ENCODE peak calls at places on chromosomes 4 and X, in four cellular contexts. Z is breast epithelium, J is K562, W is gastrocnemius medialis. K is an unnamed sample.

GRCh38 chr4:27318740-27319139 is 458.1 kb downstream of the STIM2 start:
- DNase-seq in Z (no peak), J (peak; percentile 45), W (no peak), K (no peak)

GRCh38 chrX:23694606-23695005 is 27.3 kb downstream of the PRDX4 start:
- DNase-seq in Z (no peak), J (peak; percentile 78), W (peak; percentile 35), K (peak; percentile 18)

GRCh38 chr4:7194251-7195137 is 2.2 kb downstream of the SORCS2 start:
- DNase-seq in Z (peak; percentile 37), J (no peak), W (no peak), K (no peak)

GRCh38 chr4:143375326-143376073 is 38.8 kb downstream of the GAB1 start:
- DNase-seq in Z (no peak), J (peak; percentile 57), W (peak; percentile 35), K (no peak)

GRCh38 chr4:81472249-81473085 is 760 bp upstream of the RASGEF1B start:
- DNase-seq in Z (no peak), J (no peak), W (peak; percentile 13), K (no peak)

GRCh38 chr4:152243890-152244595 is 291.8 kb downstream of the FBXW7 start:
- DNase-seq in Z (no peak), J (no peak), W (peak; percentile 20), K (peak; percentile 34)

GRCh38 chr4:9875516-9875915 is 94.1 kb downstream of the DRD5 start:
- DNase-seq in Z (no peak), J (no peak), W (no peak), K (no peak)

GRCh38 chrX:153507484-153508178 is 9.8 kb upstream of the ATP2B3 start:
- DNase-seq in Z (peak; percentile 79), J (peak; percentile 82), W (peak; percentile 68), K (peak; percentile 70)

GRCh38 chr4:30789219-30789671 is 69.1 kb downstream of the PCDH7 start:
- DNase-seq in Z (no peak), J (no peak), W (no peak), K (no peak)

DNA sequence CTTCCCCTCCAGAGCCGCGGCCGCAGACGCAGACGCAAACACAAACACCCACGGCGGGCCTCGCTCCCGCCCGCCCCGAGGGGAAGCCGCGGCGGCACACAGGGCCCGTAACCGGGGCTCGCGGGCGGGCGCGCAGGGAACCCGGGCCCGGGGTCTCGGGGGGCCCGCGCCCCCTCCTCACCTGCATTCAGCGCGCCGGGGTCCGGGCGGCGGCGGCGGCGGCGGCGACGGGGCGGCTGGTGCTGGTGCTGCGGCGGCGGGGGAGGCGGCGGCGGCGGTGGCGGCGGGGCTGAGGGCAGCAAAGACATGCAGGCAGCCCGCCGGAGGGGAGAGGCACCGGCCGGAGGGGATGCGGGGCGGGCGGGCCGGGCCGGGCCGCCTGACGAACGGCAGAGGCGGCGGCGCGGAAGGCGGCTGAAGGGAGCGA is 254 bp upstream of the CNOT6L start:
- DNase-seq in Z (no peak), J (no peak), W (no peak), K (peak; percentile 13)
- TF ChIP-seq POLR2A in Z (no peak), J (no peak), W (no peak), K (no peak)

GRCh38 chr4:44931720-44932119 is 205.4 kb upstream of the GNPDA2 start:
- DNase-seq in Z (no peak), J (no peak), W (no peak), K (no peak)

GRCh38 chr4:44927361-44928061 is 201.2 kb upstream of the GNPDA2 start:
- DNase-seq in Z (no peak), J (peak; percentile 27), W (no peak), K (no peak)

GRCh38 chr4:44928785-44929184 is 202.4 kb upstream of the GNPDA2 start:
- DNase-seq in Z (no peak), J (no peak), W (no peak), K (no peak)

DNA sequence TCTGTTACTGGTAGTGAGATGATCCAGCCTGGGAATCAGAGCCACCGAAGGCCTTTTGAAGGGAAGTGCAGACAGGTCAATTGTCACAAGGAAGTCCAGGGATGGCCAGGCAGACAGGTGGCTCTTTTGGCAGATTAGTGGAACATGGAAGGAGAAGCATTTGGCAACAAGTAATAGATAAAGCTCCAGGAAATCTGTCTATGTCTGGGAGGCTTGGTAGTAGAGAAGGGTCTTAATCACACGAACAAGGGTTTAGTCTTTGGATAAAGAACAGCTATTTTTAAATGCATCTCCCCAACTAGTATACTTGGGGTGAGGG is 201.7 kb upstream of the GNPDA2 start:
- DNase-seq in Z (no peak), J (no peak), W (no peak), K (no peak)
- H3K27ac ChIP-seq in Z (no peak overlapping the region), J (no peak overlapping the region), W (no peak overlapping the region), K (no peak overlapping the region)

DNA sequence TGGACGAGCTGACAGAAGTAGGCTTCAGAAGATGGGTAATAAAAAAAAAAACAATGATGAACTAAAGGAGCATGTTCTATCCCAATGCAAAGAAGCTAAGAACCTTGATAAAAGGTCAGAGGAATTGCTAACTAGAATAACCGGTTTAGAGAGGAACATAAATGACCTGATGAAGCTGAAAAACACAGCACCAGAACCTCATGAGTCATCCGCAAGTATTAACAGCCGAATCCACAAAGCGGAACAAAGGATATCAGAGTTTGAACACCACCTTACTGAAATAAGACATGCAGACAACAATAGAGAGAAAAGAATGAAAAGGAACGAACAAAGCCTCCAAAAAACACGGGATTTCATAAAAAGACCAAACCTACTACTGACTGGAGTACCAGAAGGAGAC is 10.5 kb downstream of the NELFA start:
- DNase-seq in Z (no peak), J (no peak), W (no peak), K (no peak)
- H3K4me3 ChIP-seq in Z (no peak overlapping the region), J (no peak overlapping the region), W (no peak overlapping the region), K (no peak overlapping the region)

GRCh38 chr4:138507527-138507926 is 265.4 kb upstream of the SLC7A11 start:
- DNase-seq in Z (no peak), J (no peak), W (no peak), K (no peak)
- TF ChIP-seq POLR2A in Z (no peak), J (no peak), W (no peak), K (no peak)

GRCh38 chr4:165248102-165248501 is 40.7 kb downstream of the KLHL2 start:
- DNase-seq in Z (no peak), J (no peak), W (no peak), K (no peak)
- H3K27ac ChIP-seq in Z (no peak overlapping the region), J (no peak overlapping the region), W (no peak overlapping the region), K (no peak overlapping the region)

GRCh38 chr4:4542824-4543485 is 1.1 kb upstream of the STX18 start:
- DNase-seq in Z (no peak), J (no peak), W (no peak), K (no peak)
- H3K4me3 ChIP-seq in Z (peak overlapping the region; percentile 84), J (peak overlapping the region; percentile 82), W (peak overlapping the region; percentile 96), K (peak overlapping the region; percentile 91)

GRCh38 chr4:39450618-39451017 is 8.1 kb downstream of the RPL9 start:
- DNase-seq in Z (no peak), J (no peak), W (no peak), K (no peak)
- TF ChIP-seq POLR2A in Z (no peak), J (no peak), W (no peak), K (no peak)

K was measured in tibial nerve.